ENCODE peak calls at places on chromosomes 12 and 14, in six cellular contexts. O is HT1080, T is DMS53, L is GM19239, M is Calu3, F is EL. N is an unnamed sample.

GRCh38 chr14:43503508-43503907 is 1003.6 kb downstream of the FSCB start:
- DNase-seq in M (no peak), O (no peak), L (no peak), F (no peak), T (peak; percentile 58), N (peak; percentile 0)

GRCh38 chr12:43805149-43805856 is 814 bp downstream of the TWF1 start:
- DNase-seq in M (no peak), O (no peak), L (no peak), T (peak; percentile 75), F (no peak), N (no peak)

GRCh38 chr12:52615912-52616311 is 2.4 kb downstream of the KRT73 start:
- DNase-seq in F (no peak), O (no peak), T (no peak), L (no peak), M (no peak), N (no peak)

GRCh38 chr12:113955109-113955970 is 10.8 kb downstream of the RBM19 start:
- DNase-seq in L (no peak), M (peak; percentile 81), T (peak; percentile 76), O (peak; percentile 34), F (peak; percentile 30), N (peak; percentile 48)

GRCh38 chr14:100532916-100533630 is 54.1 kb downstream of the BEGAIN start:
- DNase-seq in M (no peak), T (no peak), F (no peak), O (no peak), L (no peak), N (no peak)

GRCh38 chr14:99035712-99036593 is 236.0 kb downstream of the BCL11B start:
- DNase-seq in F (peak; percentile 18), M (peak; percentile 82), T (no peak), O (peak; percentile 78), L (no peak), N (peak; percentile 97)

GRCh38 chr12:89327477-89328094 is 24.7 kb downstream of the DUSP6 start:
- DNase-seq in T (no peak), O (no peak), F (no peak), L (no peak), M (no peak), N (no peak)

GRCh38 chr14:26702721-26703250 is 105.0 kb upstream of the NOVA1 start:
- DNase-seq in T (peak; percentile 14), F (no peak), O (peak; percentile 13), M (no peak), L (no peak), N (peak; percentile 23)

GRCh38 chr14:31297701-31298344 is 90.2 kb upstream of the HECTD1 start:
- DNase-seq in T (no peak), L (no peak), M (no peak), F (no peak), O (peak; percentile 42), N (peak; percentile 43)

GRCh38 chr14:86646688-86647687 is 1117.0 kb downstream of the FLRT2 start:
- DNase-seq in F (peak; percentile 50), M (no peak), T (peak; percentile 42), L (no peak), O (peak; percentile 12), N (peak; percentile 57)

GRCh38 chr14:68935761-68936209 is 43.3 kb downstream of the ACTN1 start:
- DNase-seq in L (no peak), F (no peak), T (no peak), M (no peak), O (no peak), N (no peak)

GRCh38 chr12:29066061-29066588 is 83.0 kb upstream of the FAR2 start:
- DNase-seq in M (no peak), F (peak; percentile 17), T (peak; percentile 93), L (no peak), O (peak; percentile 31), N (peak; percentile 52)

GRCh38 chr14:74686324-74686723 is 26.6 kb downstream of the AREL1 start:
- DNase-seq in T (no peak), L (no peak), O (no peak), M (no peak), F (no peak), N (peak; percentile 34)

GRCh38 chr12:21220266-21220665 is 89.3 kb downstream of the SLCO1B1 start:
- DNase-seq in M (no peak), O (no peak), T (no peak), L (no peak), F (no peak), N (no peak)

GRCh38 chr12:31009976-31010375 is 63.7 kb upstream of the DDX11 start:
- DNase-seq in T (no peak), F (no peak), L (no peak), M (no peak), O (no peak), N (no peak)

GRCh38 chr14:69715725-69716482 is 51.0 kb upstream of the SRSF5 start:
- DNase-seq in O (peak; percentile 65), T (peak; percentile 69), L (no peak), F (peak; percentile 73), M (peak; percentile 21), N (peak; percentile 95)

GRCh38 chr14:37210448-37210847 is 12.7 kb downstream of the MIPOL1 start:
- DNase-seq in T (no peak), F (no peak), O (no peak), L (no peak), M (no peak), N (no peak)

GRCh38 chr12:4555804-4556203 is 6.2 kb upstream of the DYRK4 start:
- DNase-seq in M (no peak), F (no peak), O (no peak), T (no peak), L (no peak), N (peak; percentile 33)

GRCh38 chr12:117986705-117987469 is 18.1 kb upstream of the KSR2 start:
- DNase-seq in F (peak; percentile 89), L (no peak), O (peak; percentile 97), T (no peak), M (no peak), N (peak; percentile 72)

GRCh38 chr12:32877670-32878459 is 18.7 kb downstream of the PKP2 start:
- DNase-seq in T (peak; percentile 22), O (no peak), L (no peak), F (no peak), M (no peak), N (no peak)

GRCh38 chr12:3491938-3492867 is 1.2 kb downstream of the PRMT8 start:
- DNase-seq in O (peak; percentile 36), F (peak; percentile 43), T (peak; percentile 99), M (peak; percentile 46), L (peak; percentile 63), N (peak; percentile 73)

GRCh38 chr14:29274890-29275651 is 508.5 kb downstream of the FOXG1 start:
- DNase-seq in M (no peak), T (no peak), L (no peak), O (no peak), F (no peak), N (no peak)

GRCh38 chr12:3269594-3269993 is 192.4 kb downstream of the TSPAN9 start:
- DNase-seq in O (peak; percentile 41), F (no peak), T (no peak), M (no peak), L (no peak), N (no peak)

GRCh38 chr12:113689047-113689610 is 217.5 kb upstream of the LHX5 start:
- DNase-seq in T (no peak), M (no peak), F (no peak), L (no peak), O (no peak), N (no peak)

N was measured in epithelial cell of esophagus.